ENCODE peak calls at places on chromosomes 13 and 19, in eight cellular contexts. Z is H54; W is stimulated activated CD4-positive, alpha-beta T cell treated with anti-CD3 and anti-CD28 coated beads, Interleukin-12 subunit alpha, Interleukin-12 subunit beta, amount 100 ng/mL, for 4 hours; C is A549; O is substantia nigra; P is hypothalamus; R is ureter; D is IMR-90. S is an unnamed sample.

GRCh38 chr19:38959618-38960017 is 15.9 kb downstream of the FBXO17 start:
- DNase-seq in Z (no peak), W (no peak), C (no peak), O (no peak), P (no peak), R (no peak), D (no peak), S (no peak)

GRCh38 chr19:33284146-33284643 is 18.1 kb downstream of the CEBPA start:
- DNase-seq in Z (no peak), W (no peak), C (no peak), O (no peak), P (no peak), R (no peak), D (no peak), S (no peak)

GRCh38 chr13:59358014-59358413 is 805.7 kb downstream of the DIAPH3 start:
- DNase-seq in Z (no peak), W (no peak), C (no peak), O (no peak), P (no peak), R (no peak), D (no peak), S (no peak)

GRCh38 chr13:105276571-105276970 is 1258.9 kb downstream of the EFNB2 start:
- DNase-seq in Z (no peak), W (no peak), C (no peak), O (no peak), P (no peak), R (no peak), D (no peak), S (no peak)

GRCh38 chr19:1407662-1408299 is 395 bp downstream of the DAZAP1 start:
- DNase-seq in Z (no peak), W (peak; percentile 33), C (no peak), O (no peak), P (no peak), R (no peak), D (no peak), S (peak; percentile 22)

GRCh38 chr13:44393391-44393790 is 19.8 kb downstream of the SERP2 start:
- DNase-seq in Z (no peak), W (no peak), C (no peak), O (no peak), P (no peak), R (no peak), D (no peak), S (no peak)

GRCh38 chr19:45785781-45786532 is 3.7 kb upstream of the DMPK start:
- DNase-seq in Z (no peak), W (no peak), C (no peak), O (no peak), P (no peak), R (no peak), D (no peak), S (no peak)

GRCh38 chr13:73547239-73547638 is 488.4 kb downstream of the KLF5 start:
- DNase-seq in Z (no peak), W (no peak), C (no peak), O (no peak), P (no peak), R (no peak), D (no peak), S (no peak)

GRCh38 chr13:97141564-97142005 is 80.5 kb upstream of the MBNL2 start:
- DNase-seq in Z (peak; percentile 80), W (no peak), C (peak; percentile 83), O (no peak), P (no peak), R (peak; percentile 74), D (peak; percentile 94), S (peak; percentile 82)

S was measured in SJSA1.